ENCODE peak calls at places on chromosomes 4 and X, in eight cellular contexts. A is HepG2, T is breast epithelium, B is HCT116, G is H1, Z is K562, S is GM23338, D is spleen. E is an unnamed sample.
A peak's percentile ranks its signal among the peaks of the same experiment; 100 is the strongest.

GRCh38 chrX:78517124-78517523 is 142.0 kb downstream of the RTL3 start:
- DNase-seq in G (no peak), A (no peak), T (no peak), S (no peak), D (no peak), B (no peak), Z (no peak), E (no peak)

GRCh38 chr4:39383690-39384089 is 17.5 kb upstream of the RFC1 start:
- DNase-seq in B (no peak), D (no peak), Z (no peak), A (peak; percentile 12), T (no peak), S (no peak), G (no peak), E (no peak)

GRCh38 chr4:8323947-8324555 is 54.5 kb downstream of the HTRA3 start:
- DNase-seq in B (no peak), G (peak; percentile 30), T (no peak), D (peak; percentile 23), Z (no peak), A (no peak), S (no peak), E (no peak)

GRCh38 chr4:143437937-143438336 is 75.6 kb upstream of the SMARCA5 start:
- DNase-seq in B (no peak), A (no peak), D (no peak), T (no peak), G (no peak), S (no peak), Z (no peak), E (no peak)

GRCh38 chr4:37421614-37422013 is 177.1 kb downstream of the NWD2 start:
- DNase-seq in B (no peak), A (no peak), S (no peak), Z (no peak), G (no peak), D (no peak), T (no peak), E (no peak)

GRCh38 chr4:101678180-101678579 is 112.3 kb upstream of the BANK1 start:
- DNase-seq in A (no peak), Z (no peak), T (no peak), D (no peak), G (no peak), B (no peak), S (no peak), E (no peak)

GRCh38 chr4:8909548-8909947 is 37.9 kb upstream of the HMX1 start:
- DNase-seq in G (no peak), D (no peak), B (no peak), T (no peak), A (no peak), S (no peak), Z (no peak), E (no peak)

GRCh38 chrX:71365356-71365875 is 741 bp upstream of the TAF1 start:
- DNase-seq in B (no peak), T (no peak), Z (no peak), G (no peak), S (no peak), D (no peak), A (no peak), E (no peak)

GRCh38 chr4:90159193-90159592 is 32.0 kb downstream of the CCSER1 start:
- DNase-seq in T (no peak), B (no peak), S (no peak), D (no peak), G (no peak), Z (no peak), A (no peak), E (no peak)

GRCh38 chr4:81319657-81320056 is 104.6 kb upstream of the PRKG2 start:
- DNase-seq in G (no peak), T (no peak), B (no peak), S (no peak), D (no peak), A (no peak), Z (no peak), E (no peak)

GRCh38 chrX:33062016-33062415 is 149.3 kb downstream of the DMD start:
- DNase-seq in T (no peak), Z (no peak), D (no peak), S (no peak), B (no peak), G (no peak), A (no peak), E (no peak)

GRCh38 chr4:48405924-48406323 is 64.6 kb downstream of the SLAIN2 start:
- DNase-seq in A (no peak), G (no peak), D (no peak), B (no peak), Z (no peak), S (no peak), T (no peak), E (no peak)

GRCh38 chr4:143531773-143532491 is 18.4 kb downstream of the SMARCA5 start:
- DNase-seq in S (no peak), D (no peak), T (no peak), G (no peak), A (no peak), B (no peak), Z (no peak), E (no peak)

GRCh38 chr4:102625232-102625930 is 124.2 kb downstream of the NFKB1 start:
- DNase-seq in T (no peak), D (peak; percentile 84), B (no peak), G (no peak), S (peak; percentile 52), Z (peak; percentile 34), A (peak; percentile 59), E (no peak)

GRCh38 chrX:123330229-123330942 is 146.3 kb downstream of the GRIA3 start:
- DNase-seq in G (no peak), S (no peak), D (no peak), A (no peak), T (no peak), Z (no peak), B (no peak), E (no peak)

GRCh38 chr4:147201016-147201415 is 255.4 kb upstream of the TTC29 start:
- DNase-seq in Z (no peak), D (no peak), B (no peak), S (no peak), G (no peak), A (no peak), T (no peak), E (no peak)

GRCh38 chrX:45623266-45623665 is 422.6 kb upstream of the DIPK2B start:
- DNase-seq in B (no peak), S (no peak), Z (no peak), D (no peak), T (no peak), A (no peak), G (no peak), E (no peak)

GRCh38 chr4:113069212-113069892 is 19.9 kb downstream of the ANK2 start:
- DNase-seq in A (peak; percentile 5), B (no peak), G (no peak), T (no peak), Z (no peak), D (no peak), S (no peak), E (no peak)

GRCh38 chrX:78712381-78712780 is 35.1 kb upstream of the LPAR4 start:
- DNase-seq in D (no peak), S (no peak), T (no peak), A (no peak), G (no peak), Z (no peak), B (no peak), E (no peak)

GRCh38 chr4:76199664-76200211 is 13.9 kb downstream of the SCARB2 start:
- DNase-seq in Z (no peak), S (peak; percentile 72), B (no peak), A (no peak), T (no peak), D (peak; percentile 87), G (no peak), E (no peak)
- H3K4me1 ChIP-seq in Z (peaks cover 18% of the 10 kb centered on the region), S (peaks cover 11% of the 10 kb centered on the region), B (peaks cover 12% of the 10 kb centered on the region), A (peaks cover 51% of the 10 kb centered on the region), T (peaks cover 5% of the 10 kb centered on the region), D (peaks cover 69% of the 10 kb centered on the region), G (no peaks in the 10 kb centered on the region), E (peaks cover 48% of the 10 kb centered on the region)

GRCh38 chrX:135010921-135011320 is 11.4 kb downstream of the RTL8B start:
- DNase-seq in S (peak; percentile 54), D (no peak), A (no peak), Z (no peak), T (no peak), G (no peak), B (no peak), E (no peak)
- TF ChIP-seq POLR2AphosphoS5 in S (no peak), D (no peak), A (no peak), Z (no peak), T (no peak), G (no peak), B (no peak), E (no peak)

DNA sequence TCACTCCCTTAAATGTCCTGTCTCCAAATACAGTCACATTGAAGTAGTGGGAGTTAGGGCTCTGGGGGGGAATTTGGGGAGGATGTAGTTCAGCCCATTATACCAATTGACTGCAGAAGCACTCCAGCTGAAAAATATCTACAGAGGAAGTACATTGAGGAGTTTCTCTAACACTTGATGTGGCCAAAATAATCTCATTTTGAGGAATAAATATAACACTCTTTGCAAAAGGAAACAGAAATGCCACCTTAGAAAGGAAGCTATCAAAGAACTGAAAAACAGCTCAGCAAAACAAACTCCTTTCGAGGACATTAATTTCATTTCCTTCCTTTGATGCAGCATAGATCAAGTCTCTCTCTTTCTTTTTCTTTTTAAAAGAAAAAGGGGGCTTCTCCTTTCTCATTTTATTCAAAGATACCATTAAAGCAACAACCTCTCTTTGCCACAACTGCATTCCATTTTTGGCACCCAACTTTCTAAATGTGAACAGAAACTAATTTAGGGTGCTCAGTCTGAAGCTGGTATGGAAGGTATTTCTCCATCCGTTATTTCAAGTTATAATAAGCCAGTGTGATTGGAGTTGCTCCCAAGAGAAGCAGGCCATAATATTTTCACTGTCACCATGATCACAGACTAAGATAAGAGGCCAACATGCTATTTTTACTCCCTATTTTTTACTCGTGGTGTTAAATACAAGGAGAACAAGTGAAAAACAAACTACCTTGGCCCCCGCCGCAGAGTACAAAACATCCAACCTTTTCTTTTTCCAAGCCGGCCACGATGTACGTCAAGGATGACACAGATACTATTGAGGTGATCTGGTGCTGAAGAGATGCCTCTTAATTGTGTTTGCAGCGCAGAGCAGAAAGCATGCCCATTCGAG is 230.4 kb upstream of the GATB start:
- DNase-seq in T (no peak), G (no peak), B (no peak), S (no peak), Z (no peak), D (no peak), A (no peak), E (no peak)
- H3K4me1 ChIP-seq in T (no peaks in the 10 kb centered on the region), G (peaks cover 12% of the 10 kb centered on the region), B (peaks cover 13% of the 10 kb centered on the region), S (peaks cover 25% of the 10 kb centered on the region), Z (no peaks in the 10 kb centered on the region), D (peaks cover 11% of the 10 kb centered on the region), A (no peaks in the 10 kb centered on the region), E (no peaks in the 10 kb centered on the region)

GRCh38 chr4:17618926-17619325 is 4.5 kb downstream of the MED28 start:
- DNase-seq in D (no peak), G (no peak), S (no peak), A (no peak), T (no peak), Z (no peak), B (no peak), E (no peak)

GRCh38 chr4:17616283-17616682 is 1.8 kb downstream of the MED28 start:
- DNase-seq in B (no peak), S (no peak), G (no peak), T (no peak), D (no peak), Z (peak; percentile 17), A (no peak), E (no peak)

GRCh38 chr4:17614416-17615299 is at the start of gene MED28:
- DNase-seq in D (peak; percentile 98), G (peak; percentile 93), T (peak; percentile 96), B (peak; percentile 87), Z (peak; percentile 98), S (peak; percentile 97), A (peak; percentile 93), E (peak; percentile 96)

GRCh38 chr4:17623451-17624001 is 9.1 kb downstream of the MED28 start:
- DNase-seq in D (no peak), S (no peak), T (no peak), B (no peak), G (no peak), A (no peak), Z (no peak), E (no peak)

GRCh38 chr4:17619416-17620105 is 5.1 kb downstream of the MED28 start:
- DNase-seq in D (no peak), Z (no peak), A (no peak), G (no peak), B (no peak), T (no peak), S (no peak), E (no peak)
- TF ChIP-seq POLR2AphosphoS5 in D (no peak), Z (peak; percentile 6), A (no peak), G (no peak), B (no peak), T (no peak), S (no peak), E (no peak)